ENCODE peak calls at places on chromosome 18, in five cellular contexts. F is body of pancreas, G is neuronal stem cell, B is tibial artery, K is mesendoderm. D is an unnamed sample.
A peak's percentile ranks its signal among the peaks of the same experiment; 100 is the strongest.

GRCh38 chr18:21997207-21998143 is 171.9 kb upstream of the GATA6 start:
- DNase-seq in B (no peak), F (peak; percentile 31), K (peak; percentile 79), G (peak; percentile 32), D (peak; percentile 70)

GRCh38 chr18:12990128-12990485 is 1.1 kb upstream of the CEP192 start:
- DNase-seq in G (no peak), B (no peak), K (no peak), F (no peak), D (no peak)

GRCh38 chr18:11719621-11720020 is 30.6 kb downstream of the GNAL start:
- DNase-seq in G (no peak), B (no peak), F (no peak), K (no peak), D (no peak)

GRCh38 chr18:66558773-66559172 is 45.1 kb downstream of the CDH19 start:
- DNase-seq in G (no peak), F (no peak), K (no peak), B (no peak), D (no peak)

GRCh38 chr18:8386981-8387380 is 222.3 kb upstream of the RAB12 start:
- DNase-seq in F (no peak), G (no peak), K (no peak), B (no peak), D (no peak)

GRCh38 chr18:22211660-22212059 is 42.3 kb downstream of the GATA6 start:
- DNase-seq in F (no peak), K (no peak), B (no peak), G (no peak), D (no peak)

GRCh38 chr18:32219431-32219830 is 29.6 kb downstream of the MEP1B start:
- DNase-seq in G (no peak), F (no peak), B (no peak), K (no peak), D (no peak)

GRCh38 chr18:8912348-8913057 is 190.0 kb upstream of the NDUFV2 start:
- DNase-seq in F (no peak), G (peak; percentile 6), B (no peak), K (peak; percentile 84), D (peak; percentile 26)

GRCh38 chr18:48542513-48543181 is 3.8 kb downstream of the CTIF start:
- DNase-seq in B (no peak), F (no peak), K (peak; percentile 95), G (no peak), D (no peak)

DNA sequence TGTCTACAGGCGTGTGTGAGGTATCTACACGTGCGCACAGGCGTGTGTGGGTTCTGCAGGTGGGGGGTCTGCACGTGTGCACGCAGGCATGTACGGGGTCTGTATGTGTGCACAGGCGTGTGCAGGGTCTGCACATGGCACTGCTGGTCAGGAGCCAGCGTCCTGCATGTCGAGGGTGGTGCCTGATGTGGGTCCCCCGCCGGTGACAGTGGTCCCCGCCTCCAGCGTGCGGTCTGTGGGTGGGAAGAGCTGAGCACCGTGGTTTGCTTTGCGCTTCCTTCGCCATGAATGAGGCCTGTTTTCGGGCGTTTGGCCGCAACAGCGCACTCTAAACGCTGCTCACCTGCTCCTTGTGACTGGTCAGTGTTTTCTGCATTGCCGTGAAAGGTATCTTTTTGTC is 57.2 kb downstream of the CTDP1 start:
- DNase-seq in B (no peak), K (no peak), F (no peak), G (no peak), D (no peak)
- H3K36me3 ChIP-seq in B (peaks cover 91% of the 10 kb centered on the region), K (peaks cover 4% of the 10 kb centered on the region), F (peaks cover 20% of the 10 kb centered on the region), G (peaks cover 27% of the 10 kb centered on the region), D (peaks cover 6% of the 10 kb centered on the region)

DNA sequence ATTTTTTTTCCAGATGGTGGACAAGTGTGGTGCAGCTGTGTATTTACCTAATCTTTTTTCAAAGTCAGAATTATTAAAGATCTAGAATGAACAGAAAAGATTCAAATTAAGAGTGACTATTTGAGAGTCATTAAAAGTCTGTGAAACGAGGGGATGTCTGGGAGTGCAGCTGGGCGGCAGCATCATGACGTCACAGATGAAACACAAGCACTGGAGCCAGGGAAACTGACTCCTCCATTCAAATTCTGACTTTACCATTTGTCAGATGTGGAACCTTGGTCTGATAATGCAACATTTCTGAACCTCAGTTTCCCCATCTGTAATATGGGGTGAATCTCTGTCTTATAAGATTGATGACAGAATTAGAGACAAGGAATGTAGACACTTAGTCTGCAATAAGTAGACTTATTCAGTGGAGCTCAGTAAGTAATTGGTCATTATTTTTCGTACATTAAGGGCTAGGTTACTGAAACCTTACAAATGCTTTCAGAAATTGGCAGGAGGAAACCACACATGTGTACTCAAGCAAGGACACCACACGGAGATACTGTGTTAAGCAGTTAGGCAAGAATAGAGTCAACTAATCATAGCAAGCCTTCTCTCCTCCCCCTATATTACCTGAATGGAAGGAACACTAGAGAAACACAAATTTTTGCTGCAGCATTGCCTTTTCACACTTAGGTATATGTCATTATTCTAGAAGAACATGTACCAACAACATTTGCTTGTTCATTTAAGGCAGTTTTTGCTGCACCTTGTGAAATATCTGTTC is 27.8 kb upstream of the CXXC1 start:
- DNase-seq in F (no peak), K (no peak), B (no peak), G (no peak), D (no peak)
- H3K27ac ChIP-seq in F (no peak overlapping the region), K (no peak overlapping the region), B (no peak overlapping the region), G (no peak overlapping the region), D (no peak overlapping the region)

GRCh38 chr18:49795612-49796552 is 17.5 kb downstream of the ACAA2 start:
- DNase-seq in K (no peak), G (no peak), F (no peak), B (no peak), D (no peak)

GRCh38 chr18:49797995-49798394 is 15.3 kb downstream of the ACAA2 start:
- DNase-seq in F (no peak), G (no peak), B (no peak), K (no peak), D (no peak)

GRCh38 chr18:49794740-49795139 is 18.6 kb downstream of the ACAA2 start:
- DNase-seq in G (no peak), B (no peak), K (no peak), F (no peak), D (no peak)
- H3K36me3 ChIP-seq in G (no peaks in the 10 kb centered on the region), B (peaks cover 57% of the 10 kb centered on the region), K (peaks cover 2% of the 10 kb centered on the region), F (peaks cover 13% of the 10 kb centered on the region), D (peaks cover 13% of the 10 kb centered on the region)

DNA sequence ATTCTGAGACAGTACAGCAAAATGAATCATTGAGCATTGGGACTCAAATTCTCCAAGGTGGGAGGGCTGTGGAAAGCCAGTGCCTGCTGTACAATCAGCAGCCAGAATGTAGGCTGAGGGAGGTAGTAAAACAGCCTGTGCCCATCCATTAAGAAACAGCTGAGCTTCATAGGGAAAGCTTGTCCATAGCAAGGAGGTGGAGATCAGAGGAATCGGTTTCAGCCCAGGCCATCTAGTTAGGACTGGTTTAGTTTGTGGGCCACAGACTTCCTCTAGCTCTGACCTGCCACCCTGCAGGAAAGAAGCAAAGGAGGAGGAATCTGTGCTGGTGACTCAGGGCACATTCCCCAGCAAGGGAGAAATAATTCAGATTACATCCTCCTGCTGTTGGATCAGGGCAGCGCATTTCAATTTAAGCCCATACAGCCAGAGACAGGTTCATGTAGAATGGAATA is 333.4 kb downstream of the SETBP1 start:
- DNase-seq in K (peak; percentile 91), G (peak; percentile 12), B (peak; percentile 72), F (no peak), D (peak; percentile 32)
- H3K27ac ChIP-seq in K (no peak overlapping the region), G (no peak overlapping the region), B (peak overlapping the region; percentile 57), F (no peak overlapping the region), D (no peak overlapping the region)

DNA sequence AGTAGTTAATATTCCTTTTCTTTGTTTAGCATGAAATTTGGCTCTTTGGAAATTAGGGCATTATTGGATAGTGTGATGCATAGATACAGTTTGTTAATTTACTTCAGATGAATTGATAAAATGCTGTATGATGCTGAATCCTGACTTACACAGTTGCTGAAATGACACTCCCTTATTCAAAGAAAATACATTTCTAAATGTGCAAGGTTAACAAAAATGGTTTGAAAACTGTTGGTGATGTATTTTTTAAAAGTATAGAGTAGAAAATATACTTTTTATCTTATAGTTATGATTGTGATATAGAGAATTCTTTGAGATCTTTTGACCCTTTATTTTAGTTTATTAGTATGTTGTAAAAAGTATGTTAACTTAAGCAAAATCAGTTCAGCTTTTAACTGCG is 27.8 kb downstream of the VAPA start:
- DNase-seq in G (no peak), F (no peak), B (no peak), K (no peak), D (no peak)
- H3K36me3 ChIP-seq in G (peaks cover 6% of the 10 kb centered on the region), F (peaks cover 16% of the 10 kb centered on the region), B (peaks cover 63% of the 10 kb centered on the region), K (peaks cover 2% of the 10 kb centered on the region), D (peaks cover 27% of the 10 kb centered on the region)

GRCh38 chr18:57898506-57899124 is 95.5 kb upstream of the ATP8B1 start:
- DNase-seq in G (no peak), F (no peak), K (no peak), B (no peak), D (no peak)
- H3K27ac ChIP-seq in G (no peak overlapping the region), F (no peak overlapping the region), K (no peak overlapping the region), B (no peak overlapping the region), D (no peak overlapping the region)

GRCh38 chr18:55268146-55268545 is 308.9 kb upstream of the CCDC68 start:
- DNase-seq in F (no peak), K (no peak), B (no peak), G (no peak), D (no peak)

GRCh38 chr18:55266981-55267380 is 307.7 kb upstream of the CCDC68 start:
- DNase-seq in F (no peak), B (no peak), K (no peak), G (no peak), D (no peak)

GRCh38 chr18:55264108-55264507 is 304.8 kb upstream of the CCDC68 start:
- DNase-seq in B (no peak), K (peak; percentile 60), F (no peak), G (peak; percentile 21), D (peak; percentile 59)

GRCh38 chr18:55265130-55265675 is 305.9 kb upstream of the CCDC68 start:
- DNase-seq in G (no peak), B (no peak), K (peak; percentile 32), F (no peak), D (no peak)

GRCh38 chr18:55265916-55266488 is 306.7 kb upstream of the CCDC68 start:
- DNase-seq in K (peak; percentile 47), B (no peak), F (no peak), G (no peak), D (no peak)
- H3K36me3 ChIP-seq in K (peaks cover 6% of the 10 kb centered on the region), B (peaks cover 29% of the 10 kb centered on the region), F (no peaks in the 10 kb centered on the region), G (peaks cover 19% of the 10 kb centered on the region), D (peaks cover 9% of the 10 kb centered on the region)

DNA sequence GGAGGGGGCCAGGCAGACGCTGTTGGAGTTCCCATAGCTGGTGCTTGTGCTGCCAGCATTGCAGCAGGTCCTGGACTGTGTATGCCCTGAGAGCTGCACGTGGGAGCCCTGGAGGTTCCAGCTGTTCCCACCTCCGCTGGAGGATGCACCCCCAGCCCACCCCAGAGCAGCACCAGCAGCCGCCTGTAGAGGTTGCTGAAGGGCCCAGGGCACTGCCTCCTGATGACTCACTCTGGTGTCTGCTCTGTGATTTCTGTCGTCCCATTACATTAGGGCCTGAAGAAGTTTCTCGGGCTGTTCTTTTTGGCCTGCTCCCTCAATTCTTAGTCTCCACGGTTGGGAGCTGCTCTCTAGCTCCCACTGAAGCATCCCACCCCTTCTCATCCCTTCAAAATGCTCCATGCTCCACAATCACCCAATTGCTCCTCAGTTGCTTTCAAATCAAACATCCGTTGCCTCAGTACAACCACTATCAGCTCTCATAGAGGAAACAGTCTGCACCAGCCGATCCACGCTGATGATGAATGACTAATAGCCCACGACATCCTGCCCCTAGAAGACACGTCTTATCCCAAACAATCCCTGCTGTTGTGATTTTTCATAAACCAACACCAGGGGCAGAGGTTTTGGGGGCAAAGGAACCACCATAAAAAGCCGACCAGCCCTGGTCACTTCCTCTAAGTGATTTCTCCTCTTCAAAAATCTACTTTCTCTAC is 65.2 kb upstream of the RNF152 start:
- DNase-seq in K (peak; percentile 30), B (no peak), G (no peak), F (no peak), D (no peak)
- H3K27ac ChIP-seq in K (no peak overlapping the region), B (no peak overlapping the region), G (no peak overlapping the region), F (no peak overlapping the region), D (no peak overlapping the region)